ENCODE peak calls at places on chromosomes 7 and 10, in ten cellular contexts. O is amygdala; I is NCI-H1417; D is hypothalamus; B is stimulated activated CD4-positive, alpha-beta T cell treated with anti-CD3 and anti-CD28 coated beads, Interleukin-1b, Interleukin-23, amount 100 ng/mL, for 24 hours; V is cardiac muscle cell; L is hepatocyte; Y is stimulated activated CD8-positive, alpha-beta memory T cell treated with anti-CD3 and anti-CD28 coated beads, Interleukin-2, amount 100 ng/mL, for 1 hour; N is hippocampal formation; U is DND-41. Z is an unnamed sample.

GRCh38 chr10:89815049-89815853 is 113.9 kb downstream of the KIF20B start:
- DNase-seq in Y (no peak), B (no peak), N (no peak), V (no peak), I (no peak), L (no peak), O (no peak), D (no peak), U (no peak), Z (no peak)

GRCh38 chr7:148813890-148814289 is 70.2 kb downstream of the EZH2 start:
- DNase-seq in L (no peak), D (no peak), I (no peak), U (no peak), V (no peak), Y (no peak), B (no peak), O (no peak), N (no peak), Z (no peak)

GRCh38 chr7:1670894-1671875 is 1.1 kb downstream of the ELFN1 start:
- DNase-seq in B (no peak), V (no peak), Y (no peak), D (no peak), U (no peak), I (no peak), N (no peak), O (no peak), L (peak; percentile 10), Z (no peak)

GRCh38 chr7:22549667-22550513 is 49.9 kb upstream of the STEAP1B start:
- DNase-seq in U (no peak), N (no peak), L (peak; percentile 75), I (peak; percentile 60), B (no peak), D (no peak), O (no peak), V (peak; percentile 66), Y (no peak), Z (no peak)

GRCh38 chr10:79976999-79977398 is 28.1 kb upstream of the SFTPD start:
- DNase-seq in L (no peak), I (no peak), V (no peak), O (no peak), B (no peak), U (no peak), D (no peak), Y (no peak), N (no peak), Z (no peak)

GRCh38 chr10:77478248-77478963 is 159.2 kb downstream of the KCNMA1 start:
- DNase-seq in N (no peak), O (no peak), I (no peak), U (no peak), L (no peak), B (no peak), D (peak; percentile 53), V (no peak), Y (no peak), Z (no peak)

GRCh38 chr10:70324341-70324861 is 40.6 kb upstream of the NPFFR1 start:
- DNase-seq in U (no peak), O (no peak), I (no peak), L (no peak), V (peak; percentile 73), B (no peak), D (no peak), Y (no peak), N (no peak), Z (no peak)

GRCh38 chr7:76040126-76040525 is 7.7 kb downstream of the STYXL1 start:
- DNase-seq in N (no peak), U (no peak), I (no peak), L (no peak), O (no peak), B (no peak), V (peak; percentile 86), Y (no peak), D (no peak), Z (no peak)

GRCh38 chr7:138755831-138756590 is 41.8 kb upstream of the TMEM213 start:
- DNase-seq in U (no peak), B (no peak), N (no peak), V (no peak), I (no peak), Y (no peak), D (no peak), L (no peak), O (no peak), Z (no peak)

GRCh38 chr7:96508371-96508770 is 186.5 kb upstream of the SLC25A13 start:
- DNase-seq in Y (no peak), L (no peak), U (no peak), I (peak; percentile 20), B (no peak), N (no peak), O (no peak), D (no peak), V (no peak), Z (peak; percentile 22)

GRCh38 chr10:125822878-125823662 is at the start of the genes BCCIP and UROS:
- DNase-seq in O (peak; percentile 94), L (peak; percentile 96), N (peak; percentile 94), B (peak; percentile 84), U (peak; percentile 87), Y (peak; percentile 85), V (peak; percentile 95), D (peak; percentile 75), I (peak; percentile 90), Z (peak; percentile 59)

GRCh38 chr10:78349165-78349516 is 315.5 kb downstream of the RPS24 start:
- DNase-seq in O (no peak), L (no peak), N (no peak), U (no peak), V (no peak), Y (no peak), I (no peak), B (no peak), D (no peak), Z (no peak)

GRCh38 chr7:475425-475728 is 44.3 kb downstream of the PDGFA start:
- DNase-seq in L (no peak), N (no peak), I (no peak), D (no peak), U (no peak), O (no peak), Y (no peak), V (no peak), B (no peak), Z (no peak)

GRCh38 chr10:45375716-45376231 is 1.8 kb downstream of the ALOX5 start:
- DNase-seq in B (no peak), O (no peak), Y (no peak), N (no peak), I (no peak), U (no peak), L (no peak), D (no peak), V (no peak), Z (no peak)

GRCh38 chr10:74669210-74669609 is 157.2 kb upstream of the KAT6B start:
- DNase-seq in V (no peak), B (no peak), N (no peak), I (no peak), Y (no peak), O (no peak), D (no peak), U (no peak), L (no peak), Z (no peak)

GRCh38 chr10:61319550-61320256 is 133.5 kb downstream of the TMEM26 start:
- DNase-seq in I (no peak), U (no peak), B (no peak), Y (no peak), O (no peak), N (no peak), L (no peak), D (no peak), V (no peak), Z (no peak)

GRCh38 chr7:132472463-132473120 is 103.7 kb downstream of the PLXNA4 start:
- DNase-seq in B (no peak), L (peak; percentile 39), Y (no peak), N (no peak), V (peak; percentile 81), D (no peak), O (no peak), U (no peak), I (peak; percentile 15), Z (no peak)

GRCh38 chr7:151076863-151077704 is 3.5 kb downstream of the FASTK start:
- DNase-seq in L (no peak), N (no peak), B (no peak), O (no peak), V (no peak), U (peak; percentile 33), Y (no peak), D (no peak), I (no peak), Z (no peak)

GRCh38 chr10:60717852-60718251 is 60.4 kb upstream of the CDK1 start:
- DNase-seq in U (no peak), Y (no peak), B (no peak), V (no peak), N (no peak), D (no peak), L (no peak), O (no peak), I (no peak), Z (no peak)

GRCh38 chr10:15879058-15879457 is 18.8 kb upstream of the MINDY3 start:
- DNase-seq in I (peak; percentile 11), B (no peak), O (no peak), U (no peak), N (no peak), V (peak; percentile 15), D (no peak), L (peak; percentile 26), Y (no peak), Z (no peak)

GRCh38 chr7:674454-675410 is 51.8 kb upstream of the DNAAF5 start:
- DNase-seq in N (no peak), O (no peak), D (no peak), U (no peak), L (no peak), I (no peak), B (no peak), Y (no peak), V (no peak), Z (no peak)

GRCh38 chr7:16891338-16891737 is 9.6 kb upstream of the AGR3 start:
- DNase-seq in L (peak; percentile 83), N (no peak), I (peak; percentile 54), Y (no peak), B (no peak), O (no peak), V (peak; percentile 75), D (no peak), U (peak; percentile 21), Z (no peak)

GRCh38 chr7:100584677-100585510 is 1.0 kb downstream of the LRCH4 start:
- DNase-seq in I (peak; percentile 52), V (peak; percentile 65), U (no peak), B (no peak), N (no peak), Y (no peak), O (no peak), D (no peak), L (peak; percentile 89), Z (no peak)